ENCODE peak calls at places on chromosomes 6 and 20, in four cellular contexts. S is HepG2, R is H1, L is GM12878. F is an unnamed sample.

GRCh38 chr20:42549496-42549895 is 640.2 kb downstream of the PTPRT start:
- DNase-seq in R (no peak), S (no peak), L (no peak), F (no peak)

GRCh38 chr20:8244637-8245036 is 112.6 kb downstream of the PLCB1 start:
- DNase-seq in R (no peak), L (no peak), S (peak), F (no peak)

GRCh38 chr6:49326337-49326736 is 136.7 kb downstream of the MMUT start:
- DNase-seq in L (no peak), R (no peak), S (no peak), F (no peak)

GRCh38 chr6:50842446-50842845 is 23.8 kb downstream of the TFAP2B start:
- DNase-seq in S (no peak), L (no peak), R (no peak), F (no peak)

GRCh38 chr6:115570326-115570725 is 490.4 kb downstream of the FRK start:
- DNase-seq in S (no peak), R (no peak), L (no peak), F (no peak)

GRCh38 chr6:85126448-85127178 is 323.3 kb upstream of the NT5E start:
- DNase-seq in L (no peak), S (peak), R (peak), F (peak)

GRCh38 chr6:106966229-106966628 is 8.3 kb downstream of the CD24 start:
- DNase-seq in R (no peak), S (no peak), L (no peak), F (no peak)

GRCh38 chr6:148166339-148166949 is 176.2 kb upstream of the SASH1 start:
- DNase-seq in R (no peak), S (peak), L (no peak), F (peak)

GRCh38 chr6:146859795-146860495 is 261.2 kb downstream of the ADGB start:
- DNase-seq in R (no peak), L (no peak), S (no peak), F (no peak)

GRCh38 chr6:137155830-137156229 is 17.6 kb downstream of the IL22RA2 start:
- DNase-seq in R (no peak), L (peak), S (no peak), F (no peak)

GRCh38 chr6:83062225-83062624 is 3.4 kb downstream of the UBE3D start:
- DNase-seq in R (no peak), S (no peak), L (no peak), F (no peak)

GRCh38 chr20:63022501-63022900 is 15.7 kb upstream of the BHLHE23 start:
- DNase-seq in S (no peak), R (no peak), L (no peak), F (no peak)

GRCh38 chr20:845226-845868 is 11.8 kb downstream of the FAM110A start:
- DNase-seq in S (no peak), L (no peak), R (no peak), F (no peak)

GRCh38 chr20:3648941-3649340 is 14.3 kb downstream of the GFRA4 start:
- DNase-seq in L (no peak), R (no peak), S (no peak), F (no peak)

GRCh38 chr6:35059606-35060355 is 81.4 kb downstream of the TCP11 start:
- DNase-seq in R (no peak), S (no peak), L (no peak), F (no peak)

GRCh38 chr6:17932362-17932852 is 55.0 kb downstream of the KIF13A start:
- DNase-seq in L (no peak), R (no peak), S (peak), F (no peak)

GRCh38 chr6:110063864-110064263 is 85.8 kb downstream of the GPR6 start:
- DNase-seq in L (no peak), R (no peak), S (no peak), F (no peak)

DNA sequence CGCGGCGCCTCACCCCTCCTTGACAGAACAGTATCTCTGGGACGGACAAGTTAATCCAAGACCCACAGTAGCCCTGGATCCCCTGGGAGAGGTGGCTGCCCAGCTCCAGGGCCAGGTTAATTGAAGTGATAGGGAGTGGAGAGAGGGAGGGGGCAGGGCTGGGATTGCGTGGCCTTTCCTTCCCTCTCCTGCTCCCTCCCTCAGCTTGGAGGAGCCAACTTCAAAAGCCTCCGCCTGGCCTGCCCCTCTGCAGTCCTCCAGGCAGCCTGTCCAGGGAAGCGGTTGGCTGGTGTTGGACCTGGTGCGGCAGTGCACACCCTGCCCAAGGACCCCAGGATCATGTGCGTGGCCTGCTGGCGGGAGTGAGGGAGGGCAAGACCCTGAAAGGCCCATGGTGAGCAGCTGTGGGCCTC is at the start of gene C20orf204:
- DNase-seq in R (no peak), L (no peak), S (peak), F (no peak)
- H3K4me3 ChIP-seq in R (no peak), L (no peak), S (peak), F (no peak)

GRCh38 chr6:64955435-64955848 is 751.6 kb downstream of the EYS start:
- DNase-seq in S (no peak), L (no peak), R (no peak), F (no peak)
- TF ChIP-seq YY1 in S (no peak), L (no peak), R (no peak), F (no peak)

DNA sequence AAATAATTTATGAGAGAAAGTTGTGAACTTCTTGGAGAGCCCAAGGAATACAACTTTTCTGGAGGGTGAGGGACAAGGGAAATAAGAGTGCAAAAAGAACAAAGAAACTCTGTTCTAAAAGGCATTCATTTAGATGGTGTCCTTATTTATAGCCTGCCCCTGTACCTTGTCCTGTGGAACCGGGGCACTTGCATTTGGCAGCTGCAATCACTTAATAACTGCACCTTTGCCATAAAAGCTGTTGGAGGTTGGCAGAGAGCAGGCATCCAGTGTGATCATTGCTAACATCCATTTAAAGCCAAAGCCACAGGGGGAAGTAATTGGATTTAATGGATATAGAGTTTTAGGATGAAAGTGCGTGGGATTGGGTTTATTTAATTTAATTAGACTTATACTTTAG is 50.8 kb upstream of the SGK1 start:
- DNase-seq in R (no peak), S (no peak), L (no peak), F (no peak)
- TF ChIP-seq SUZ12 in R (no peak), S (no peak), L (no peak), F (no peak)

GRCh38 chr20:45857836-45858250 is 429 bp downstream of the ZSWIM3 start:
- DNase-seq in R (no peak), S (no peak), L (peak), F (no peak)
- H3K4me3 ChIP-seq in R (peak), S (peak), L (peak), F (peak)

GRCh38 chr6:166354143-166354542 is 11.8 kb upstream of the SFT2D1 start:
- DNase-seq in S (no peak), L (no peak), R (no peak), F (no peak)

GRCh38 chr6:166353507-166353906 is 11.2 kb upstream of the SFT2D1 start:
- DNase-seq in R (no peak), L (no peak), S (no peak), F (no peak)

GRCh38 chr6:166354965-166355364 is 12.6 kb upstream of the SFT2D1 start:
- DNase-seq in L (no peak), S (no peak), R (no peak), F (no peak)

GRCh38 chr6:166348305-166348949 is 6.1 kb upstream of the SFT2D1 start:
- DNase-seq in S (peak), L (no peak), R (no peak), F (no peak)

GRCh38 chr6:166351715-166352285 is 9.5 kb upstream of the SFT2D1 start:
- DNase-seq in S (peak), R (no peak), L (peak), F (no peak)
- TF ChIP-seq YY1 in S (no peak), R (no peak), L (no peak), F (no peak)

F was measured in NT2/D1.